ENCODE peak calls at places on chromosomes 3 and 15, in seven cellular contexts. K is IMR-90, R is heart left ventricle, P is body of pancreas, G is mucosa of descending colon, B is astrocyte, J is neural progenitor cell. Q is an unnamed sample. For H3K4me1, the result is how much of the 10 kb centered on the place peaks cover.

GRCh38 chr15:65833501-65834220 is 35.6 kb upstream of the RAB11A start:
- DNase-seq in P (peak), J (no peak), K (no peak), R (peak), B (no peak), G (no peak), Q (no peak)

GRCh38 chr3:159987291-159987711 is 1.3 kb upstream of the IL12A start:
- DNase-seq in G (no peak), B (peak), J (peak), P (no peak), K (peak), R (no peak), Q (no peak)

GRCh38 chr15:100602822-100603393 is 519 bp downstream of the ASB7 start:
- DNase-seq in K (peak), B (peak), J (peak), P (peak), G (no peak), R (no peak), Q (peak)

GRCh38 chr15:40096094-40096876 is 12.4 kb downstream of the BMF start:
- DNase-seq in J (no peak), B (no peak), G (no peak), R (no peak), P (no peak), K (no peak), Q (peak)

GRCh38 chr3:176937546-176937945 is 259.7 kb downstream of the TBL1XR1 start:
- DNase-seq in P (no peak), R (no peak), J (no peak), B (peak), K (peak), G (no peak), Q (no peak)

GRCh38 chr15:83656192-83656591 is 2.3 kb downstream of the ADAMTSL3 start:
- DNase-seq in K (no peak), P (no peak), J (no peak), R (no peak), B (no peak), G (no peak), Q (no peak)

GRCh38 chr15:41799488-41799805 is 25.2 kb downstream of the MAPKBP1 start:
- DNase-seq in R (no peak), K (no peak), B (no peak), J (no peak), G (no peak), P (no peak), Q (no peak)

GRCh38 chr3:175951047-175951694 is 1092.0 kb downstream of the NAALADL2 start:
- DNase-seq in B (peak), J (no peak), K (peak), P (no peak), G (no peak), R (no peak), Q (no peak)

GRCh38 chr3:115165701-115166100 is 18.6 kb upstream of the ZBTB20 start:
- DNase-seq in K (peak), G (no peak), P (no peak), B (no peak), J (no peak), R (no peak), Q (no peak)

GRCh38 chr3:8767667-8768363 is 1.6 kb downstream of the OXTR start:
- DNase-seq in P (peak), B (peak), J (peak), G (peak), R (no peak), K (no peak), Q (no peak)

GRCh38 chr3:177905895-177906511 is 630.2 kb upstream of the KCNMB2 start:
- DNase-seq in K (peak), B (peak), R (no peak), P (peak), J (peak), G (no peak), Q (no peak)

GRCh38 chr15:66923438-66923881 is 141.9 kb upstream of the SMAD3 start:
- DNase-seq in B (no peak), R (no peak), J (peak), K (no peak), G (no peak), P (peak), Q (no peak)

GRCh38 chr3:67289626-67290025 is 291.5 kb downstream of the KBTBD8 start:
- DNase-seq in P (no peak), K (no peak), J (no peak), B (no peak), R (no peak), G (no peak), Q (no peak)

GRCh38 chr15:100732359-100733055 is 130.1 kb downstream of the ASB7 start:
- DNase-seq in R (no peak), J (no peak), P (no peak), K (peak), G (no peak), B (peak), Q (no peak)

GRCh38 chr15:91862891-91863520 is 9.5 kb downstream of the SLCO3A1 start:
- DNase-seq in J (no peak), G (no peak), R (no peak), B (no peak), P (no peak), K (no peak), Q (no peak)
- H3K4me1 ChIP-seq in J (under half), G (under half), R (half or more), B (under half), P (under half), K (under half), Q (half or more)

GRCh38 chr3:196208942-196209695 is 2.1 kb downstream of the ZDHHC19 start:
- DNase-seq in P (no peak), J (no peak), R (no peak), B (no peak), K (no peak), G (peak), Q (peak)
- TF ChIP-seq CTCF in P (no peak), J (no peak), R (no peak), B (no peak), K (no peak), G (no peak), Q (no peak)

GRCh38 chr15:60396560-60396963 is 1.2 kb downstream of the ANXA2 start:
- DNase-seq in K (no peak), R (no peak), J (no peak), B (no peak), P (no peak), G (no peak), Q (no peak)

GRCh38 chr15:60396964-60397771 is 618 bp downstream of the ANXA2 start:
- DNase-seq in K (peak), P (peak), J (peak), B (no peak), R (peak), G (peak), Q (peak)

GRCh38 chr15:60395276-60396011 is 2.3 kb downstream of the ANXA2 start:
- DNase-seq in J (peak), B (no peak), P (no peak), K (no peak), G (no peak), R (no peak), Q (no peak)

GRCh38 chr15:60397772-60398445 is at the start of gene ANXA2:
- DNase-seq in G (peak), P (peak), K (peak), R (peak), B (peak), J (peak), Q (peak)

DNA sequence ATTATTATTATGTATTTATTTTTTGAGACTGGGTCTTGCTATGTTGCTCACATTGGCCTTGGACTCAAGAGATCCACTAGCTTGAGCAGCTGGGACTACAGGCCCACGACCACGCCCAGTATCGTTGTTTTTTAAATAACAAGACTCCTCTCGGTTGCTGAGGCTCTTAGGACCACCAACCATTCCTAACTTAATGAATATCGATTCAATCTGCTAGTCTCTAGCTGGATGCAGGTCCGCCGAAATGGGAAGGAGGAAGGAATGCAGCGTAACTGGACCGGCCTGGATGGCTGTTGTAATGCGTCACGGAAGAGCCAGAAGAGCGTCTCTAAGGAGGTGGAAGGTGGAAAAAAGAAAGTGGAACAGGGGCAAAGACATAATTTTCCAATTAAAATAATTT is 1.7 kb downstream of the ANXA2 start:
- DNase-seq in P (peak), J (no peak), B (no peak), K (no peak), R (no peak), G (no peak), Q (no peak)
- H3K4me3 ChIP-seq in P (no peak), J (no peak), B (peak), K (peak), R (peak), G (no peak), Q (peak)

GRCh38 chr15:55739641-55740040 is 3.3 kb downstream of the PRTG start:
- DNase-seq in J (peak), G (no peak), K (no peak), R (no peak), P (no peak), B (no peak), Q (no peak)

GRCh38 chr15:55740981-55741591 is 1.9 kb downstream of the PRTG start:
- DNase-seq in J (peak), P (no peak), G (no peak), B (peak), K (no peak), R (no peak), Q (no peak)

GRCh38 chr15:55738715-55739114 is 4.2 kb downstream of the PRTG start:
- DNase-seq in K (no peak), R (no peak), P (no peak), G (no peak), J (no peak), B (no peak), Q (no peak)

GRCh38 chr15:55741592-55742497 is 1.1 kb downstream of the PRTG start:
- DNase-seq in G (no peak), K (no peak), B (no peak), P (peak), R (peak), J (peak), Q (no peak)

DNA sequence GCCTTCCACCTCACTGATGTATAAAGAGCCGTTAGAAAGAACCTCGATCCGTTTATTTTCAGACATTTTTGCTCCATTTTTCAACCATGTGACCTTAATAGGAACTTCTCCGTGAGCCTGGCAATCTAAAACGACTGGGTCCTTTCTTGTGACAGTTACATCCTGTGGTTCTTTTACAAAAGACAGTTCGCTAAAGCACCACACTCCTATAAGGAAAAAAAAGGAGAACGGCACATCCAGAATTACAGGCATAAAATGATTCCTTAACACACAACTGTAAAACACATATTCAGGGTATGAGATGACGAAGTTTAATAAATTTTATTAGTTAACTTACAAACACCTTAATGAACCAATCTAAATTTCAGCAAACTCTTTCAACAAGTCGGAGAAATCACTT is 2.5 kb downstream of the PRTG start:
- DNase-seq in P (no peak), R (no peak), J (no peak), B (no peak), K (no peak), G (no peak), Q (no peak)
- H3K4me1 ChIP-seq in P (under half), R (under half), J (half or more), B (under half), K (under half), G (under half), Q (under half)

GRCh38 chr3:150840733-150841515 is 64.3 kb downstream of the MINDY4B start:
- DNase-seq in B (no peak), G (no peak), P (no peak), R (no peak), K (no peak), J (no peak), Q (no peak)
- TF ChIP-seq CTCF in B (no peak), G (no peak), P (no peak), R (peak), K (no peak), J (no peak), Q (no peak)

Q was measured in spleen.